ENCODE peak calls at places on chromosomes 16 and 17, in six cellular contexts. X, Z, P, H, Q and B are unnamed samples.

GRCh38 chr16:71337631-71338030 is 20.9 kb upstream of the CALB2 start:
- ATAC-seq in X (no peak), Z (no peak), P (no peak), Q (no peak), H (no peak), B (no peak)

GRCh38 chr16:90009172-90009899 is 9.9 kb downstream of the DBNDD1 start:
- ATAC-seq in H (no peak), P (no peak), Z (peak; percentile 32), X (peak; percentile 13), Q (no peak), B (no peak)

GRCh38 chr16:19766554-19766884 is 48.4 kb downstream of the IQCK start:
- ATAC-seq in P (peak; percentile 19), Z (no peak), H (no peak), Q (no peak), X (no peak), B (no peak)

GRCh38 chr17:13016881-13017622 is 775 bp downstream of the ELAC2 start:
- ATAC-seq in Z (peak; percentile 17), P (peak; percentile 9), X (peak; percentile 29), Q (no peak), H (no peak), B (peak; percentile 29)

GRCh38 chr17:48641541-48642058 is 15.4 kb upstream of the HOXB9 start:
- ATAC-seq in H (no peak), Q (no peak), X (no peak), P (no peak), Z (no peak), B (no peak)

GRCh38 chr17:71052971-71053370 is 883.6 kb downstream of the KCNJ2 start:
- ATAC-seq in H (no peak), Z (no peak), P (no peak), X (no peak), Q (no peak), B (no peak)

GRCh38 chr17:79136596-79136995 is 62.0 kb downstream of the ENGASE start:
- ATAC-seq in H (no peak), Z (no peak), Q (no peak), X (no peak), P (no peak), B (no peak)

GRCh38 chr17:57849163-57849873 is 526 bp downstream of the MRPS23 start:
- ATAC-seq in H (no peak), Q (no peak), Z (no peak), P (no peak), X (peak; percentile 5), B (peak; percentile 64)

GRCh38 chr17:330993-331701 is 21.5 kb downstream of the RPH3AL start:
- ATAC-seq in P (peak; percentile 60), H (peak; percentile 68), Q (peak; percentile 78), Z (peak; percentile 76), X (peak; percentile 33), B (no peak)

GRCh38 chr16:3142770-3143169 is 7.9 kb downstream of the ZNF213 start:
- ATAC-seq in Q (no peak), P (no peak), X (no peak), Z (no peak), H (no peak), B (no peak)

GRCh38 chr17:35586569-35587073 is 501 bp upstream of the AP2B1 start:
- ATAC-seq in H (peak; percentile 16), X (no peak), Z (peak; percentile 6), Q (peak; percentile 7), P (no peak), B (no peak)